ENCODE peak calls at places on chromosome 21, in eight cellular contexts. M is cardiac fibroblast; V is stimulated activated CD8-positive, alpha-beta memory T cell treated with anti-CD3 and anti-CD28 coated beads, Interleukin-4, amount 100 ng/mL, for 4 hours; U is D341Med; J is Kasumi-1; S is activated CD4-positive, alpha-beta T cell treated with anti-CD3 and anti-CD28 coated beads for 4 hours; L is fibroblast of lung; P is iris pigment epithelial cell. F is an unnamed sample.

GRCh38 chr21:43597052-43597451 is 62.2 kb downstream of the HSF2BP start:
- DNase-seq in M (peak; percentile 46), V (no peak), U (no peak), J (no peak), S (no peak), L (peak; percentile 43), P (peak; percentile 88), F (no peak)

GRCh38 chr21:43758132-43758619 is 17.9 kb downstream of the CSTB start:
- DNase-seq in M (peak; percentile 83), V (no peak), U (no peak), J (no peak), S (no peak), L (peak; percentile 77), P (peak; percentile 88), F (no peak)

GRCh38 chr21:38170283-38170682 is 86.5 kb upstream of the KCNJ15 start:
- DNase-seq in M (peak; percentile 45), V (no peak), U (no peak), J (peak; percentile 53), S (no peak), L (peak; percentile 15), P (no peak), F (peak; percentile 18)

GRCh38 chr21:42550817-42551216 is 37.2 kb downstream of the SLC37A1 start:
- DNase-seq in M (no peak), V (no peak), U (no peak), J (no peak), S (no peak), L (no peak), P (no peak), F (no peak)

GRCh38 chr21:32726742-32727477 is 903 bp downstream of the SYNJ1 start:
- DNase-seq in M (peak; percentile 32), V (no peak), U (peak; percentile 73), J (peak; percentile 52), S (peak; percentile 15), L (peak; percentile 20), P (peak; percentile 39), F (peak; percentile 71)

GRCh38 chr21:46082638-46083270 is 15.2 kb upstream of the COL6A2 start:
- DNase-seq in M (no peak), V (no peak), U (peak; percentile 26), J (no peak), S (no peak), L (no peak), P (no peak), F (no peak)

GRCh38 chr21:33687634-33688033 is 45.3 kb downstream of the ITSN1 start:
- DNase-seq in M (no peak), V (no peak), U (no peak), J (no peak), S (no peak), L (no peak), P (no peak), F (no peak)

GRCh38 chr21:21807598-21807903 is 809.3 kb downstream of the NCAM2 start:
- DNase-seq in M (no peak), V (no peak), U (no peak), J (no peak), S (no peak), L (no peak), P (peak; percentile 4), F (no peak)

GRCh38 chr21:36719614-36720013 is 20.7 kb downstream of the SIM2 start:
- DNase-seq in M (no peak), V (no peak), U (no peak), J (no peak), S (no peak), L (no peak), P (no peak), F (no peak)

GRCh38 chr21:35882791-35883240 is 177.5 kb downstream of the SETD4 start:
- DNase-seq in M (peak; percentile 1), V (no peak), U (no peak), J (no peak), S (no peak), L (peak; percentile 37), P (peak; percentile 31), F (no peak)

GRCh38 chr21:27225142-27225541 is 258.3 kb upstream of the ADAMTS5 start:
- DNase-seq in M (peak; percentile 21), V (no peak), U (no peak), J (no peak), S (no peak), L (peak; percentile 50), P (peak; percentile 60), F (no peak)

GRCh38 chr21:35924714-35925301 is 135.5 kb downstream of the SETD4 start:
- DNase-seq in M (peak; percentile 74), V (no peak), U (no peak), J (no peak), S (no peak), L (peak; percentile 93), P (peak; percentile 72), F (peak; percentile 42)

GRCh38 chr21:42624095-42624830 is 29.2 kb upstream of the PDE9A start:
- DNase-seq in M (no peak), V (no peak), U (no peak), J (peak; percentile 10), S (no peak), L (no peak), P (no peak), F (peak; percentile 37)

GRCh38 chr21:38494688-38495087 is 3.6 kb downstream of the ERG start:
- DNase-seq in M (no peak), V (no peak), U (no peak), J (no peak), S (no peak), L (no peak), P (no peak), F (peak; percentile 52)

GRCh38 chr21:41965045-41965444 is 11.2 kb upstream of the C2CD2 start:
- DNase-seq in M (no peak), V (no peak), U (no peak), J (no peak), S (no peak), L (no peak), P (no peak), F (no peak)

GRCh38 chr21:36571556-36571955 is 91.6 kb upstream of the CLDN14 start:
- DNase-seq in M (no peak), V (no peak), U (no peak), J (no peak), S (no peak), L (no peak), P (no peak), F (no peak)

GRCh38 chr21:44038063-44038462 is 26.0 kb downstream of the TRAPPC10 start:
- DNase-seq in M (no peak), V (no peak), U (no peak), J (no peak), S (no peak), L (no peak), P (no peak), F (no peak)

GRCh38 chr21:28834335-28835238 is 158.1 kb downstream of the LTN1 start:
- DNase-seq in M (no peak), V (no peak), U (no peak), J (no peak), S (no peak), L (no peak), P (no peak), F (no peak)

GRCh38 chr21:36613064-36613463 is 85.9 kb upstream of the SIM2 start:
- DNase-seq in M (no peak), V (no peak), U (no peak), J (no peak), S (no peak), L (peak; percentile 49), P (peak; percentile 77), F (no peak)

GRCh38 chr21:46327711-46328110 is 3.8 kb downstream of the PCNT start:
- DNase-seq in M (no peak), V (no peak), U (no peak), J (no peak), S (no peak), L (no peak), P (no peak), F (no peak)

GRCh38 chr21:44773291-44773932 is 28.2 kb downstream of the UBE2G2 start:
- DNase-seq in M (no peak), V (no peak), U (no peak), J (no peak), S (no peak), L (no peak), P (no peak), F (no peak)

GRCh38 chr21:34642211-34643075 is 26.4 kb upstream of the CLIC6 start:
- DNase-seq in M (peak; percentile 33), V (no peak), U (no peak), J (no peak), S (no peak), L (no peak), P (peak; percentile 41), F (no peak)

GRCh38 chr21:20739421-20739820 is 258.8 kb upstream of the NCAM2 start:
- DNase-seq in M (no peak), V (no peak), U (peak; percentile 38), J (peak; percentile 32), S (no peak), L (no peak), P (no peak), F (peak; percentile 55)

GRCh38 chr21:39316062-39316461 is 2.6 kb upstream of the BRWD1 start:
- DNase-seq in M (no peak), V (no peak), U (no peak), J (no peak), S (no peak), L (no peak), P (peak; percentile 11), F (no peak)

GRCh38 chr21:16040601-16041000 is 310.8 kb downstream of the USP25 start:
- DNase-seq in M (peak; percentile 3), V (no peak), U (no peak), J (no peak), S (no peak), L (peak; percentile 57), P (peak; percentile 65), F (no peak)

F was measured in KBM-7.